ENCODE peak calls at places on chromosomes 13 and 19, in nine cellular contexts. W is CD8-positive, alpha-beta memory T cell; S is stimulated activated CD8-positive, alpha-beta memory T cell treated with anti-CD3 and anti-CD28 coated beads, Interleukin-15, amount 100 ng/mL, for 1 hour; B is NCI-H510A; O is OCI-LY7; H is HT-29; D is nephron progenitor cell; Y is RWPE2; Z is C1 segment of cervical spinal cord. G is an unnamed sample.
A peak's percentile ranks its signal among the peaks of the same experiment; 100 is the strongest.

GRCh38 chr13:46315491-46316075 is 71.5 kb downstream of the RUBCNL start:
- DNase-seq in W (no peak), S (no peak), B (no peak), O (no peak), H (no peak), D (no peak), Y (no peak), Z (no peak), G (no peak)

GRCh38 chr19:49064029-49064629 is 489 bp downstream of the NTF4 start:
- DNase-seq in W (no peak), S (no peak), B (no peak), O (no peak), H (peak; percentile 47), D (no peak), Y (peak; percentile 90), Z (no peak), G (no peak)

GRCh38 chr13:44191504-44192171 is 182.0 kb upstream of the SERP2 start:
- DNase-seq in W (peak; percentile 65), S (no peak), B (no peak), O (peak; percentile 67), H (peak; percentile 66), D (peak; percentile 10), Y (no peak), Z (peak; percentile 32), G (peak; percentile 63)

GRCh38 chr19:58395979-58396627 is 647 bp downstream of the RNF225 start:
- DNase-seq in W (no peak), S (no peak), B (no peak), O (no peak), H (no peak), D (no peak), Y (peak; percentile 59), Z (no peak), G (no peak)

GRCh38 chr19:43934985-43935708 is at the start of gene ZNF45:
- DNase-seq in W (peak; percentile 87), S (peak; percentile 75), B (peak; percentile 86), O (peak; percentile 92), H (peak; percentile 98), D (peak; percentile 87), Y (peak; percentile 86), Z (peak; percentile 73), G (peak; percentile 92)

GRCh38 chr13:28324181-28324789 is 170.6 kb downstream of the FLT1 start:
- DNase-seq in W (peak; percentile 38), S (peak; percentile 13), B (no peak), O (peak; percentile 76), H (peak; percentile 94), D (peak; percentile 67), Y (no peak), Z (peak; percentile 9), G (peak; percentile 80)

GRCh38 chr13:77480071-77480470 is 55.4 kb upstream of the SCEL start:
- DNase-seq in W (no peak), S (no peak), B (no peak), O (no peak), H (no peak), D (peak; percentile 16), Y (no peak), Z (no peak), G (no peak)

GRCh38 chr13:45242070-45242469 is 41.2 kb upstream of the KCTD4 start:
- DNase-seq in W (no peak), S (no peak), B (no peak), O (no peak), H (peak; percentile 37), D (no peak), Y (no peak), Z (no peak), G (no peak)

GRCh38 chr19:4260605-4261191 is 13.8 kb downstream of the YJU2 start:
- DNase-seq in W (no peak), S (no peak), B (no peak), O (no peak), H (no peak), D (no peak), Y (no peak), Z (no peak), G (no peak)

GRCh38 chr13:75544681-75545333 is 4.8 kb upstream of the UCHL3 start:
- DNase-seq in W (no peak), S (no peak), B (no peak), O (no peak), H (no peak), D (no peak), Y (no peak), Z (no peak), G (no peak)

GRCh38 chr19:40358773-40359172 is 10.3 kb downstream of the PLD3 start:
- DNase-seq in W (no peak), S (no peak), B (no peak), O (peak; percentile 81), H (no peak), D (no peak), Y (no peak), Z (peak; percentile 6), G (peak; percentile 75)

GRCh38 chr19:17686592-17687042 is 1.5 kb downstream of the UNC13A start:
- DNase-seq in W (no peak), S (no peak), B (peak; percentile 58), O (no peak), H (no peak), D (peak; percentile 41), Y (no peak), Z (no peak), G (no peak)

GRCh38 chr13:28654276-28654675 is 4.7 kb upstream of the POMP start:
- DNase-seq in W (no peak), S (no peak), B (no peak), O (no peak), H (no peak), D (no peak), Y (no peak), Z (no peak), G (no peak)

GRCh38 chr13:49952168-49952567 is 16.0 kb upstream of the SPRYD7 start:
- DNase-seq in W (no peak), S (no peak), B (no peak), O (no peak), H (peak; percentile 19), D (no peak), Y (no peak), Z (no peak), G (no peak)

GRCh38 chr13:43229506-43229905 is 206.1 kb downstream of the DNAJC15 start:
- DNase-seq in W (no peak), S (no peak), B (no peak), O (no peak), H (no peak), D (no peak), Y (no peak), Z (no peak), G (no peak)

GRCh38 chr19:31353826-31354225 is 4.6 kb upstream of the TSHZ3 start:
- DNase-seq in W (no peak), S (no peak), B (no peak), O (no peak), H (peak; percentile 22), D (no peak), Y (no peak), Z (no peak), G (no peak)

GRCh38 chr19:7685546-7686445 is 5.2 kb downstream of the TRAPPC5 start:
- DNase-seq in W (no peak), S (no peak), B (no peak), O (no peak), H (no peak), D (no peak), Y (no peak), Z (no peak), G (no peak)

GRCh38 chr13:79407349-79407979 is 1.4 kb upstream of the RBM26 start:
- DNase-seq in W (no peak), S (no peak), B (no peak), O (no peak), H (no peak), D (no peak), Y (no peak), Z (no peak), G (no peak)

GRCh38 chr19:12834976-12835757 is 788 bp upstream of the RTBDN start:
- DNase-seq in W (no peak), S (no peak), B (peak; percentile 60), O (peak; percentile 81), H (peak; percentile 21), D (peak; percentile 59), Y (no peak), Z (no peak), G (no peak)

GRCh38 chr19:48393559-48394330 is at the start of gene GRIN2D:
- DNase-seq in W (peak; percentile 38), S (no peak), B (no peak), O (peak; percentile 18), H (no peak), D (peak; percentile 71), Y (no peak), Z (no peak), G (no peak)

GRCh38 chr13:94343243-94343585 is 136.3 kb downstream of the DCT start:
- DNase-seq in W (no peak), S (no peak), B (no peak), O (no peak), H (no peak), D (no peak), Y (no peak), Z (no peak), G (no peak)

GRCh38 chr13:43307921-43308433 is 284.6 kb downstream of the DNAJC15 start:
- DNase-seq in W (no peak), S (no peak), B (peak; percentile 29), O (peak; percentile 54), H (peak; percentile 74), D (peak; percentile 37), Y (peak; percentile 78), Z (no peak), G (peak; percentile 72)

GRCh38 chr19:36528921-36529518 is 949 bp upstream of the ZNF260 start:
- DNase-seq in W (no peak), S (peak; percentile 3), B (no peak), O (peak; percentile 39), H (no peak), D (peak; percentile 4), Y (no peak), Z (no peak), G (peak; percentile 71)

GRCh38 chr13:46527237-46527636 is 25.7 kb upstream of the LRCH1 start:
- DNase-seq in W (no peak), S (no peak), B (no peak), O (no peak), H (no peak), D (no peak), Y (no peak), Z (no peak), G (no peak)

GRCh38 chr19:39497850-39498261 is 891 bp upstream of the DLL3 start:
- DNase-seq in W (no peak), S (no peak), B (peak; percentile 89), O (peak; percentile 84), H (peak; percentile 66), D (peak; percentile 78), Y (no peak), Z (no peak), G (peak; percentile 59)

GRCh38 chr19:47813304-47813994 is 8.3 kb upstream of the CRX start:
- DNase-seq in W (peak; percentile 51), S (peak; percentile 68), B (no peak), O (peak; percentile 66), H (peak; percentile 90), D (peak; percentile 97), Y (no peak), Z (no peak), G (peak; percentile 70)

GRCh38 chr13:90485441-90485840 is 862.0 kb upstream of the MIR17HG start:
- DNase-seq in W (no peak), S (no peak), B (no peak), O (no peak), H (no peak), D (no peak), Y (no peak), Z (no peak), G (no peak)

G was measured in GM12865.